ENCODE peak calls at places on chromosomes 7 and 10, in nine cellular contexts. A is mammary epithelial cell; F is activated effector memory CD4-positive, alpha-beta T cell treated with anti-CD3 and anti-CD28 coated beads, Interleukin-2, amount 50 U/mL, for 16 hours; S is H4; H is stimulated activated CD4-positive, alpha-beta T cell treated with anti-CD3 and anti-CD28 coated beads, Interleukin-4, amount 100 ng/mL, for 1 hour; Q is heart left ventricle; X is neural crest cell; Z is memory B cell; E is mesendoderm. J is an unnamed sample.
A peak's percentile ranks its signal among the peaks of the same experiment; 100 is the strongest.

GRCh38 chr7:43781726-43782607 is 23.5 kb downstream of the BLVRA start:
- DNase-seq in H (no peak), E (no peak), Z (no peak), Q (no peak), F (no peak), A (peak; percentile 70), X (no peak), S (no peak), J (no peak)

GRCh38 chr7:135825406-135825805 is 76.8 kb upstream of the FAM180A start:
- DNase-seq in A (no peak), Z (no peak), Q (no peak), S (no peak), X (no peak), F (no peak), H (no peak), E (peak; percentile 42), J (no peak)

GRCh38 chr10:47360419-47361040 is 12.4 kb downstream of the RBP3 start:
- DNase-seq in E (no peak), A (no peak), Q (no peak), H (no peak), S (no peak), F (peak; percentile 51), Z (no peak), X (no peak), J (no peak)

GRCh38 chr10:122878799-122879338 is 512 bp downstream of the FAM24B start:
- DNase-seq in H (no peak), Z (no peak), E (no peak), A (no peak), X (no peak), Q (no peak), S (peak; percentile 20), F (no peak), J (peak; percentile 22)

GRCh38 chr10:131774618-131775443 is 126.0 kb upstream of the PPP2R2D start:
- DNase-seq in Q (no peak), X (no peak), S (no peak), F (peak; percentile 37), A (no peak), Z (no peak), E (no peak), H (no peak), J (no peak)

GRCh38 chr10:101611506-101611905 is 23.4 kb downstream of the DPCD start:
- DNase-seq in H (no peak), E (no peak), Q (no peak), X (no peak), S (no peak), A (no peak), Z (no peak), F (no peak), J (no peak)

GRCh38 chr7:149473251-149473650 is 12.4 kb upstream of the ZNF777 start:
- DNase-seq in Z (no peak), S (no peak), X (no peak), E (no peak), Q (no peak), F (no peak), H (no peak), A (no peak), J (no peak)

GRCh38 chr10:31929986-31930675 is 1.5 kb upstream of the ARHGAP12 start:
- DNase-seq in E (peak; percentile 69), S (no peak), H (no peak), F (no peak), Q (no peak), X (no peak), Z (peak; percentile 11), A (peak; percentile 33), J (peak; percentile 24)